ENCODE peak calls at places on chromosomes 6 and 20, in five cellular contexts. E, T, V, Q and N are unnamed samples.
A peak's percentile ranks its signal among the peaks of the same experiment; 100 is the strongest.

GRCh38 chr20:57237006-57237953 is 29.2 kb downstream of the BMP7 start:
- DNase-seq in T (no peak), V (no peak), E (no peak), Q (no peak), N (no peak)

GRCh38 chr20:2124632-2125131 is 23.1 kb downstream of the STK35 start:
- DNase-seq in V (no peak), E (no peak), Q (no peak), T (no peak), N (no peak)

GRCh38 chr6:158909938-158910337 is 90.1 kb downstream of the RSPH3 start:
- DNase-seq in E (no peak), T (peak; percentile 13), Q (peak; percentile 54), V (no peak), N (no peak)

GRCh38 chr20:49501917-49502316 is 19.4 kb upstream of the KCNB1 start:
- DNase-seq in T (no peak), V (peak; percentile 12), E (peak; percentile 10), Q (no peak), N (peak; percentile 50)

GRCh38 chr6:62516287-62517152 is 230.5 kb upstream of the KHDRBS2 start:
- DNase-seq in Q (peak; percentile 69), E (no peak), T (no peak), V (no peak), N (no peak)

GRCh38 chr20:50278684-50279531 is 88.3 kb downstream of the CEBPB start:
- DNase-seq in T (peak; percentile 97), E (peak; percentile 54), V (peak; percentile 80), Q (peak; percentile 73), N (no peak)

GRCh38 chr6:150444308-150444707 is 75.5 kb downstream of the IYD start:
- DNase-seq in Q (no peak), E (no peak), T (no peak), V (no peak), N (no peak)

GRCh38 chr6:117079946-117080345 is 185.4 kb upstream of the VGLL2 start:
- DNase-seq in Q (no peak), E (no peak), V (no peak), T (no peak), N (no peak)

GRCh38 chr6:159532155-159532554 is 160.9 kb downstream of the SOD2 start:
- DNase-seq in V (no peak), T (no peak), Q (peak; percentile 60), E (no peak), N (no peak)

GRCh38 chr6:43628392-43629103 is 516 bp downstream of the GTPBP2 start:
- DNase-seq in Q (peak; percentile 87), V (peak; percentile 69), E (peak; percentile 50), T (no peak), N (peak; percentile 67)

GRCh38 chr6:135146160-135146920 is 34.8 kb upstream of the MYB start:
- DNase-seq in E (no peak), V (peak; percentile 54), T (no peak), Q (no peak), N (peak; percentile 25)

GRCh38 chr20:8766868-8767390 is 302.0 kb upstream of the PLCB4 start:
- DNase-seq in T (no peak), E (no peak), V (no peak), Q (no peak), N (peak; percentile 41)

GRCh38 chr20:11705512-11705911 is 212.2 kb upstream of the BTBD3 start:
- DNase-seq in Q (no peak), T (no peak), V (no peak), E (no peak), N (no peak)

GRCh38 chr20:52744441-52744840 is 227.7 kb upstream of the TSHZ2 start:
- DNase-seq in E (no peak), Q (no peak), V (no peak), T (no peak), N (no peak)

GRCh38 chr20:4605166-4605565 is 116.5 kb upstream of the PRND start:
- DNase-seq in Q (no peak), V (peak; percentile 19), T (no peak), E (no peak), N (no peak)

GRCh38 chr20:3890410-3890751 is 1.2 kb downstream of the PANK2 start:
- DNase-seq in E (peak; percentile 63), T (no peak), V (peak; percentile 52), Q (no peak), N (peak; percentile 82)

GRCh38 chr6:73388800-73389512 is 5.7 kb upstream of the DDX43 start:
- DNase-seq in Q (peak; percentile 94), E (peak; percentile 57), V (peak; percentile 66), T (peak; percentile 96), N (peak; percentile 84)

GRCh38 chr20:63639093-63639860 is 12.4 kb upstream of the GMEB2 start:
- DNase-seq in V (no peak), Q (no peak), T (no peak), E (no peak), N (no peak)

GRCh38 chr6:36032245-36032644 is 4.6 kb downstream of the MAPK14 start:
- DNase-seq in E (no peak), Q (no peak), T (no peak), V (no peak), N (no peak)

GRCh38 chr20:38198238-38198861 is 33.3 kb upstream of the TGM2 start:
- DNase-seq in T (peak; percentile 88), E (no peak), Q (peak; percentile 35), V (peak; percentile 69), N (no peak)

GRCh38 chr6:36387440-36388303 is at the start of gene ETV7:
- DNase-seq in T (peak; percentile 81), Q (peak; percentile 73), E (peak; percentile 8), V (peak; percentile 56), N (peak; percentile 67)

GRCh38 chr20:41587523-41587922 is 30.7 kb downstream of the CHD6 start:
- DNase-seq in Q (no peak), E (no peak), V (no peak), T (no peak), N (peak; percentile 8)

GRCh38 chr6:117840541-117840983 is 66.5 kb upstream of the SLC35F1 start:
- DNase-seq in V (peak; percentile 57), T (peak; percentile 5), Q (peak; percentile 61), E (peak; percentile 45), N (peak; percentile 43)

GRCh38 chr6:129521946-129522345 is 188.0 kb downstream of the ARHGAP18 start:
- DNase-seq in E (no peak), T (peak; percentile 76), Q (no peak), V (no peak), N (no peak)

GRCh38 chr20:59032713-59033059 is 551 bp upstream of the ATP5F1E start:
- DNase-seq in V (peak; percentile 72), Q (no peak), E (no peak), T (peak; percentile 28), N (peak; percentile 76)

GRCh38 chr20:11178946-11179654 is 505.3 kb upstream of the JAG1 start:
- DNase-seq in T (no peak), V (peak; percentile 34), Q (no peak), E (peak; percentile 26), N (no peak)

GRCh38 chr20:44526129-44526528 is 4.3 kb upstream of the SERINC3 start:
- DNase-seq in E (no peak), T (peak; percentile 32), V (no peak), Q (peak; percentile 79), N (peak; percentile 25)
- H3K9ac ChIP-seq in E (no peak overlapping the region), T (no peak overlapping the region), V (no peak overlapping the region), Q (no peak overlapping the region), N (no peak overlapping the region)

GRCh38 chr6:113862112-113862511 is 5.0 kb downstream of the MARCKS start:
- DNase-seq in Q (no peak), E (no peak), T (no peak), V (no peak), N (no peak)
- H3K4me3 ChIP-seq in Q (no peak overlapping the region), E (peak overlapping the region; percentile 93), T (no peak overlapping the region), V (peak overlapping the region; percentile 94), N (peak overlapping the region; percentile 98)

GRCh38 chr6:11378639-11379038 is 146.2 kb upstream of the NEDD9 start:
- DNase-seq in T (no peak), V (no peak), Q (no peak), E (no peak), N (peak; percentile 29)
- H3K9ac ChIP-seq in T (no peak overlapping the region), V (no peak overlapping the region), Q (no peak overlapping the region), E (no peak overlapping the region), N (no peak overlapping the region)

GRCh38 chr6:3748726-3749389 is 2.7 kb downstream of the PXDC1 start:
- DNase-seq in E (peak; percentile 50), V (peak; percentile 26), Q (no peak), T (no peak), N (peak; percentile 35)
- H3K4me3 ChIP-seq in E (peak overlapping the region; percentile 85), V (peak overlapping the region; percentile 85), Q (no peak overlapping the region), T (no peak overlapping the region), N (peak overlapping the region; percentile 91)

DNA sequence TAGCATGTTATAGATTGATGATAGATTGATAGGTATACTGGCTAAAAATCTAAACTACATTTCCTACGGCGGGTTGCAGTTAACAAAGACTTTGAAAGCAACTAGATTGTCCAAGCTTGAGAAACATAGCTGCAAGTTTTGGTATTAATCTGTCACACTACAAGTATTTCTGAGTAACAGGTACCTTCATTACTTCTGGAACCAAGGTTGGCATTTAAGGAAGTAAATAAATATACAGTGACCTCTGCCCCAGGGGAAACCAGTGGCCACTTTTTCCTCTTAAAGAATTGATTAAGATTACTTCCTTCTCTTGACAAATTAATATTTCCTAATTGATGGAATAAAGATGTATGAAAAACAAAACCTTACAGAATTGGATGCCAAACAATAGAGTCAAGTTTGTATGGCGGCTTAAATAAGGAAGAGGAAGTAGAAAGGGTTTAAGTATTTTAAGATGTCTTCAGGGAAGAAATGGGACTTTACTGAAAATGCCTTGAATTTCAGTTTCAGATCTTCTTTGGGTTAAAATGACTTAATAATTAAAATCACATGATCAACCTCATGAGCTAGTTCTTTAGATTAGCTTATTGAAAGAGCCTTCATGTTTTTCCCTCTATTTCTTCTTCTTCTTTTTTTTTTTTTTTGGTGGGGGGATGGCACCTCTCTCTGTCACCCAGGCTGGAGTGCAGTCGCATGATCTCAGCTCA is 132.8 kb downstream of the DOK5 start:
- DNase-seq in T (no peak), V (no peak), Q (no peak), E (no peak), N (no peak)
- H3K9ac ChIP-seq in T (no peak overlapping the region), V (no peak overlapping the region), Q (no peak overlapping the region), E (no peak overlapping the region), N (no peak overlapping the region)

GRCh38 chr6:125753937-125754259 is 4.5 kb downstream of the HEY2 start:
- DNase-seq in V (no peak), E (no peak), T (no peak), Q (no peak), N (no peak)
- H3K4me3 ChIP-seq in V (no peak overlapping the region), E (no peak overlapping the region), T (no peak overlapping the region), Q (no peak overlapping the region), N (no peak overlapping the region)

DNA sequence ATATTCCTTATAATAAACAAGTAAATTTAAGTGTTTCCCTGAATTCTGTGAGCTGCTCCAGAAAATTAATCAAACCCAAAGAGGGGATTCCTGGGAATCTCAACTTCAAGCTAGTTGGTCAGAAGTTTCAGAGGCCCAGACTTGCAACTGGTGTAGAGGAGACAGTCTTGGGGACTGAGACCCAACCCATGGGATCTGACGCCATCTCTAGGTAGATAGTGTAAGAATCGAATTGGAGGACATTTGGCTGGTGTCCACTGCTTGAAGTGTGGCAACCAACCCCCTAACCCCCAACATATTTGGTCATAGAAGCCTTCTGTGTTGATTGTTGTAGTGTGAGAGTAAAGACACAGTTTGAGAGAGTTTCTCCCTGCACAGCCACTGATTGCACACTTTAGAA is 103.5 kb upstream of the CARMIL1 start:
- DNase-seq in E (no peak), Q (no peak), T (no peak), V (no peak), N (no peak)
- H3K9ac ChIP-seq in E (no peak overlapping the region), Q (no peak overlapping the region), T (no peak overlapping the region), V (no peak overlapping the region), N (no peak overlapping the region)

GRCh38 chr6:4466769-4467480 is 309.3 kb upstream of the CDYL start:
- DNase-seq in Q (no peak), E (peak; percentile 40), T (peak; percentile 35), V (no peak), N (no peak)
- H3K4me3 ChIP-seq in Q (no peak overlapping the region), E (no peak overlapping the region), T (no peak overlapping the region), V (no peak overlapping the region), N (no peak overlapping the region)